ENCODE peak calls at places on chromosomes 11 and 22, in nine cellular contexts. V, P, X, H, A, D, O, L and B are unnamed samples.

GRCh38 chr11:75765116-75765515 is 3.5 kb upstream of the DGAT2 start:
- DNase-seq in D (no peak), H (peak), P (no peak), O (no peak), L (no peak), A (no peak), V (no peak), X (no peak), B (no peak)

GRCh38 chr11:122803716-122804115 is 34.6 kb upstream of the CRTAM start:
- DNase-seq in O (no peak), P (no peak), D (no peak), L (no peak), X (peak), V (no peak), H (no peak), A (no peak), B (no peak)

GRCh38 chr11:58289266-58289665 is 21.2 kb upstream of the OR10W1 start:
- DNase-seq in H (no peak), A (no peak), X (no peak), O (no peak), L (no peak), P (no peak), V (no peak), D (no peak), B (no peak)

GRCh38 chr11:66595245-66595904 is 2.4 kb downstream of the CCS start:
- DNase-seq in V (no peak), D (peak), L (no peak), P (no peak), H (peak), A (no peak), X (no peak), O (peak), B (no peak)

GRCh38 chr11:73359930-73360742 is 16.1 kb upstream of the RELT start:
- DNase-seq in O (peak), X (peak), D (peak), L (no peak), A (peak), H (no peak), P (no peak), V (peak), B (no peak)

GRCh38 chr11:125333354-125334077 is 162.5 kb downstream of the FEZ1 start:
- DNase-seq in H (no peak), D (no peak), X (no peak), A (no peak), L (no peak), P (no peak), O (no peak), V (no peak), B (no peak)

GRCh38 chr11:130653838-130654601 is 205.6 kb downstream of the ADAMTS15 start:
- DNase-seq in A (peak), O (no peak), V (peak), L (peak), P (no peak), D (no peak), H (peak), X (peak), B (no peak)

GRCh38 chr22:19931514-19931913 is 10.1 kb upstream of the COMT start:
- DNase-seq in O (no peak), D (no peak), X (no peak), P (no peak), A (no peak), L (no peak), H (no peak), V (no peak), B (no peak)

GRCh38 chr22:22687638-22688500 is 43.5 kb downstream of the GGTLC2 start:
- DNase-seq in P (peak), H (no peak), X (peak), O (peak), V (peak), D (peak), A (peak), L (no peak), B (no peak)

GRCh38 chr11:93986716-93987115 is 34.4 kb upstream of the HEPHL1 start:
- DNase-seq in V (no peak), D (peak), O (no peak), A (peak), H (no peak), P (no peak), L (no peak), X (peak), B (no peak)

DNA sequence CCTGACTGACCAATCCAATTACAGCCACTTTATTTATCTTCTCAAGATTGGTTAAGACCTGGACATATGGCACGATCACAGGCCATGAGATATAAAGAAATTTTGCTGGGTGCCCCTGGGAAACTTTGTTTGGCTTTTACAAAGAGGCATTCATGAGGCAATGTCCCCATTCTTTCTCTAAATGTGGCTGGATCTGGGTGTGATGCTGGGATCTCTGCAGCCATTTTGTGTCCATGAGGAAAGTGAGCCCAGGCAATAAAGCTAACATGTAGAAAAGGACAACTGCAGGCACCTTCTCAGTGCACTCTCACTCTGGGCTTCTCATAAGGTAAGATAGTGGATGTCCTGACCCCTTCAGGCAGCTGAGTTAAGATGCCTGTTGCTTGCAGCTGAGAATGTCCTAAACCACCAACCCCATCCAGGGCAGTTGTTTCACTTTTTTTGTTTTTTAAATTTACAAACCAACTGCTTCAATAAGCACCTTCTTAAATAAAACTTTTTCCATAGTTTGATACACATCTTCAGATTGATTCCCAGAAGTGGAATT is 372.3 kb downstream of the MIAT start:
- DNase-seq in P (no peak), O (no peak), X (no peak), L (no peak), D (no peak), A (no peak), H (no peak), V (no peak), B (no peak)
- TF ChIP-seq CTCF in P (no peak), O (no peak), X (no peak), L (no peak), D (no peak), A (no peak), H (no peak), V (no peak), B (no peak)

GRCh38 chr11:7689239-7689638 is 15.9 kb upstream of the CYB5R2 start:
- DNase-seq in H (no peak), O (no peak), L (no peak), A (no peak), P (no peak), V (no peak), X (no peak), D (no peak), B (no peak)

GRCh38 chr11:7690648-7691047 is 15.6 kb downstream of the OVCH2 start:
- DNase-seq in P (no peak), O (no peak), X (peak), V (no peak), L (no peak), H (no peak), D (no peak), A (peak), B (no peak)

GRCh38 chr11:7696424-7696823 is 9.9 kb downstream of the OVCH2 start:
- DNase-seq in L (no peak), H (no peak), O (no peak), V (no peak), X (no peak), D (no peak), P (no peak), A (no peak), B (no peak)

GRCh38 chr11:7691759-7692334 is 14.4 kb downstream of the OVCH2 start:
- DNase-seq in P (no peak), X (no peak), O (no peak), L (no peak), D (peak), H (no peak), A (no peak), V (no peak), B (no peak)

DNA sequence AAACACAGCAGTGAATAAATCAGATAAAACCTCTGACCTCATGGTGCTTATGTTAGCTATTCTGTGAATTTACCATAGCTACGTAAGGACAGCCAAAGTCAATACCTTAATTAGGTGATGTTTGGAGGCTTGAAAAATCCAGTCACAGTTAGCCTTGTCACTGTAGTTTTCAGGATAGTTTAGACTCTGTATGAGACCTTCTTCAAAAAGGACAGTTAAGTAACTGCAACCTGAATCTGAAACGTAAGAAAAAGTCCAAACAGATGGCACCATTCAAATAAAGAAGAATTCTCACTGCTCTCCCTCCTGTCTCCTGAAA is 11.4 kb downstream of the OVCH2 start:
- DNase-seq in V (no peak), L (no peak), O (no peak), D (no peak), H (no peak), P (no peak), A (no peak), X (no peak), B (no peak)
- TF ChIP-seq CTCF in V (no peak), L (no peak), O (no peak), D (no peak), H (no peak), P (peak), A (no peak), X (no peak), B (no peak)

GRCh38 chr22:43749473-43749872 is 62.6 kb downstream of the EFCAB6 start:
- DNase-seq in P (no peak), D (no peak), L (no peak), H (no peak), V (no peak), A (no peak), O (no peak), X (no peak), B (no peak)

GRCh38 chr22:43745783-43746356 is 66.2 kb downstream of the EFCAB6 start:
- DNase-seq in H (no peak), D (no peak), L (no peak), A (no peak), P (no peak), X (no peak), V (no peak), O (no peak), B (no peak)

GRCh38 chr22:43750751-43751150 is 61.4 kb downstream of the EFCAB6 start:
- DNase-seq in H (no peak), O (no peak), X (no peak), P (no peak), V (no peak), L (no peak), D (no peak), A (no peak), B (no peak)

GRCh38 chr22:43743929-43744643 is 68.0 kb downstream of the EFCAB6 start:
- DNase-seq in O (no peak), D (no peak), A (no peak), H (no peak), V (no peak), L (no peak), P (no peak), X (no peak), B (no peak)

GRCh38 chr22:43747877-43748276 is 64.2 kb downstream of the EFCAB6 start:
- DNase-seq in D (no peak), O (no peak), L (no peak), P (no peak), H (no peak), V (no peak), X (no peak), A (no peak), B (no peak)
- TF ChIP-seq CTCF in D (no peak), O (no peak), L (no peak), P (no peak), H (no peak), V (no peak), X (no peak), A (no peak), B (no peak)

GRCh38 chr11:9095421-9095820 is 4.0 kb upstream of the SCUBE2 start:
- DNase-seq in D (no peak), A (no peak), H (no peak), V (no peak), O (no peak), P (no peak), X (no peak), L (no peak), B (no peak)
- TF ChIP-seq CTCF in D (peak), A (no peak), H (no peak), V (no peak), O (peak), P (no peak), X (no peak), L (no peak), B (no peak)

DNA sequence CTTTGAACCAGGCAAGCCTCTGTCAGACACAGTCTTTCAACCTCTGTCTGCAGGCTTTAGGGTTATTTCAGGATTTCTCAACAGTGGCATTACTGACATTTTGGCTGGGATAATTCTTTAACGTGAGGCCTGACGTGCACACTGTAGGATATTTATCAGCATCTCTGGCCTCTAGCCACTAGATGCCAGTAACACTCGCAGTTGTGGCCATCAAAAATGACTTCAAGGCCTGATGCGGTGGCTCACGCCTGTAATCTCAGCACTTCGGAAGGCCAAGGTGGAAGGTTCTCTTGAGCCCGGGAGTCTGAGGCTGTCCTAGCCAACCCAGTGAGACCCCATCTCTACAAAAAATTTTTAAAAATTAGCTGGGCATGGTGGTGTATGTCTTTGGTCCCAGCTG is 113.0 kb downstream of the CCDC81 start:
- DNase-seq in P (no peak), O (no peak), H (no peak), V (no peak), D (no peak), X (no peak), L (no peak), A (no peak), B (no peak)
- TF ChIP-seq CTCF in P (peak), O (peak), H (no peak), V (no peak), D (no peak), X (no peak), L (no peak), A (no peak), B (no peak)

DNA sequence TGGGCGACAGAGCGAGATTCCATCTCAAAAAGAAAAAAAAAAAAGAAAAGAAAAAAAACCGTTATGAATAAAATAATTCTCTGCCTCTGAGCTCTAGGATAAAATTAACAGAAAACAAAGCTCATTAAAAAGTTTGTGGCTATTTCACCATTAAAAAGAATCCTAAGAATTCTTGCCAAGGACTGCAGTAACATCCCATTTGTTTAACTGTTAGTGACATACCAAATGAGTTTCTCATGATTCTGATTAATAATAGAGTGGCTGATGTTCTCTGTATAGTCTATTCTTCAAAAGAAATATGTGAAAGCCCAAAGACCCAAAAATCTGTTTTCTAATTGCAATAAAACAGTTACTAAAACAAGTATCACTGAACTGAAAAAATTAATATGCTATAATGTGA is 19.7 kb downstream of the CLNS1A start:
- DNase-seq in A (peak), D (peak), L (no peak), V (no peak), P (no peak), O (no peak), X (no peak), H (no peak), B (no peak)
- TF ChIP-seq CTCF in A (no peak), D (no peak), L (no peak), V (no peak), P (no peak), O (no peak), X (no peak), H (no peak), B (no peak)

GRCh38 chr11:105783216-105783615 is 173.3 kb downstream of the GRIA4 start:
- DNase-seq in A (no peak), P (no peak), H (no peak), O (no peak), D (no peak), V (no peak), L (no peak), X (no peak), B (no peak)
- TF ChIP-seq CTCF in A (no peak), P (no peak), H (no peak), O (no peak), D (no peak), V (no peak), L (no peak), X (no peak), B (no peak)

DNA sequence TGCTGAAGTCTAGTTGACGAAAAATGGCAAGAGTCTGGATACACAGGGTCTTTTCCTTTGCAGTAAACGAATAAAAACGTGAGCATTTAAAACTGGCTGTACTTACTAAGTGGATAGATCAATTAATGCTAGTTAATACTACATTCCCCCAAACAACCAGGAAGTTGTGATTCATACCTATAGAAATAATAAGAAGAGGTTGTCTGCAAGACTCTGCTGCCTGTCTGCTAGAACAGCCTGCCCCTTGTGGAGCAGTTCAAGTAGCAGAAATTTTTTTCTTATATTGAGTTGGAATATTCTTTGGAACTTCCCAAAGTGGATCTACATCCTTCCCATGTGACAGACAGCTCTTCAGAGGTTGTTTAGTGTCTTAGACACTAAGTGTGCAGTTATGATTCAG is 86.8 kb downstream of the TEAD1 start:
- DNase-seq in H (no peak), L (no peak), D (no peak), P (no peak), X (peak), V (no peak), O (no peak), A (peak), B (no peak)
- TF ChIP-seq CTCF in H (no peak), L (no peak), D (peak), P (peak), X (no peak), V (no peak), O (no peak), A (peak), B (no peak)

GRCh38 chr11:115132829-115133228 is 371.4 kb downstream of the CADM1 start:
- DNase-seq in L (no peak), P (no peak), D (no peak), O (peak), V (no peak), X (peak), H (no peak), A (no peak), B (no peak)
- TF ChIP-seq CTCF in L (no peak), P (peak), D (no peak), O (peak), V (no peak), X (peak), H (peak), A (peak), B (no peak)

GRCh38 chr22:45103756-45104155 is 60.0 kb upstream of the NUP50 start:
- DNase-seq in X (no peak), P (no peak), V (no peak), O (no peak), H (no peak), D (peak), A (no peak), L (no peak), B (no peak)
- TF ChIP-seq CTCF in X (no peak), P (peak), V (no peak), O (peak), H (no peak), D (peak), A (peak), L (no peak), B (no peak)